ENCODE peak calls at places on chromosomes 12 and 14, in five cellular contexts. O is effector memory CD4-positive, alpha-beta T cell; W is cardiac muscle cell; N is stomach; E is epithelial cell of prostate. X is an unnamed sample.

GRCh38 chr12:60394680-60395079 is 798.9 kb downstream of the SLC16A7 start:
- DNase-seq in O (no peak), W (peak), N (no peak), E (peak), X (no peak)

GRCh38 chr14:33210304-33210703 is 271.6 kb downstream of the NPAS3 start:
- DNase-seq in O (no peak), W (peak), N (no peak), E (no peak), X (peak)

GRCh38 chr12:47776471-47777143 is 3.6 kb downstream of the SLC48A1 start:
- DNase-seq in O (no peak), W (peak), N (no peak), E (no peak), X (no peak)

GRCh38 chr12:49892732-49893317 is 10.9 kb downstream of the FAIM2 start:
- DNase-seq in O (no peak), W (no peak), N (no peak), E (no peak), X (no peak)

GRCh38 chr12:25051583-25052190 is 102.8 kb upstream of the BCAT1 start:
- DNase-seq in O (peak), W (no peak), N (no peak), E (no peak), X (peak)

GRCh38 chr14:45492876-45493275 is 239.9 kb upstream of the MIS18BP1 start:
- DNase-seq in O (no peak), W (no peak), N (no peak), E (no peak), X (no peak)

GRCh38 chr14:50395448-50395847 is 1.2 kb downstream of the CDKL1 start:
- DNase-seq in O (no peak), W (no peak), N (no peak), E (no peak), X (no peak)

GRCh38 chr14:49594347-49595089 is 4.2 kb upstream of the LRR1 start:
- DNase-seq in O (no peak), W (peak), N (no peak), E (no peak), X (no peak)

GRCh38 chr12:60335765-60336164 is 739.9 kb downstream of the SLC16A7 start:
- DNase-seq in O (no peak), W (peak), N (no peak), E (no peak), X (no peak)

GRCh38 chr14:67738740-67739504 is 37.2 kb downstream of the RDH12 start:
- DNase-seq in O (no peak), W (peak), N (peak), E (peak), X (no peak)

GRCh38 chr12:27474344-27474743 is 27.8 kb downstream of the SMCO2 start:
- DNase-seq in O (no peak), W (peak), N (no peak), E (peak), X (no peak)

GRCh38 chr14:49249022-49249421 is 337.2 kb downstream of the RPS29 start:
- DNase-seq in O (no peak), W (peak), N (no peak), E (no peak), X (no peak)

GRCh38 chr14:69316449-69317391 is 56.8 kb downstream of the GALNT16 start:
- DNase-seq in O (no peak), W (peak), N (no peak), E (peak), X (no peak)

GRCh38 chr14:53295985-53296582 is 143.0 kb upstream of the DDHD1 start:
- DNase-seq in O (no peak), W (peak), N (no peak), E (no peak), X (peak)

GRCh38 chr14:55220230-55220629 is 28.8 kb upstream of the DLGAP5 start:
- DNase-seq in O (no peak), W (no peak), N (no peak), E (no peak), X (no peak)

GRCh38 chr14:100653409-100653808 is 66.2 kb upstream of the BEGAIN start:
- DNase-seq in O (no peak), W (no peak), N (no peak), E (no peak), X (no peak)

GRCh38 chr12:57836442-57837375 is 9.8 kb downstream of the CTDSP2 start:
- DNase-seq in O (no peak), W (peak), N (peak), E (no peak), X (peak)

GRCh38 chr12:130041983-130042812 is 120.1 kb upstream of the FZD10 start:
- DNase-seq in O (no peak), W (no peak), N (no peak), E (no peak), X (no peak)

GRCh38 chr12:64109706-64110105 is 112.4 kb downstream of the KICS2 start:
- DNase-seq in O (no peak), W (no peak), N (no peak), E (no peak), X (no peak)

GRCh38 chr12:26723379-26724308 is 109.3 kb downstream of the ITPR2 start:
- DNase-seq in O (no peak), W (peak), N (no peak), E (no peak), X (peak)

GRCh38 chr12:52627395-52628110 is 9.2 kb upstream of the KRT73 start:
- DNase-seq in O (no peak), W (no peak), N (no peak), E (no peak), X (no peak)

GRCh38 chr12:75994069-75994740 is 37.4 kb downstream of the PHLDA1 start:
- DNase-seq in O (no peak), W (no peak), N (no peak), E (no peak), X (no peak)

GRCh38 chr12:79439179-79439825 is 251.5 kb downstream of the PAWR start:
- DNase-seq in O (no peak), W (no peak), N (no peak), E (no peak), X (no peak)

GRCh38 chr12:132729541-132730320 is 19.1 kb downstream of the PGAM5 start:
- DNase-seq in O (no peak), W (no peak), N (no peak), E (no peak), X (no peak)

GRCh38 chr14:22505751-22506710 is 83.0 kb downstream of the DAD1 start:
- DNase-seq in O (peak), W (no peak), N (no peak), E (no peak), X (no peak)
- H3K27ac ChIP-seq in O (peak), W (no peak), N (peak), E (no peak), X (no peak)

GRCh38 chr12:124430491-124430890 is 135.6 kb downstream of the RFLNA start:
- DNase-seq in O (no peak), W (no peak), N (no peak), E (no peak), X (no peak)
- H3K27ac ChIP-seq in O (no peak), W (peak), N (no peak), E (no peak), X (no peak)

GRCh38 chr14:102437997-102438922 is 71.3 kb downstream of the ANKRD9 start:
- DNase-seq in O (peak), W (peak), N (peak), E (no peak), X (peak)
- H3K27ac ChIP-seq in O (no peak), W (no peak), N (no peak), E (no peak), X (no peak)

GRCh38 chr12:46449856-46450255 is 77.3 kb upstream of the SLC38A2 start:
- DNase-seq in O (no peak), W (no peak), N (no peak), E (no peak), X (no peak)

GRCh38 chr12:46452776-46453175 is 80.2 kb upstream of the SLC38A2 start:
- DNase-seq in O (no peak), W (no peak), N (no peak), E (no peak), X (no peak)

GRCh38 chr12:46450279-46450748 is 77.7 kb upstream of the SLC38A2 start:
- DNase-seq in O (no peak), W (peak), N (peak), E (no peak), X (no peak)

GRCh38 chr12:46452061-46452615 is 79.6 kb upstream of the SLC38A2 start:
- DNase-seq in O (no peak), W (no peak), N (no peak), E (no peak), X (no peak)

GRCh38 chr12:46451276-46452021 is 78.9 kb upstream of the SLC38A2 start:
- DNase-seq in O (no peak), W (no peak), N (no peak), E (no peak), X (no peak)
- H3K27ac ChIP-seq in O (no peak), W (peak), N (no peak), E (peak), X (no peak)

DNA sequence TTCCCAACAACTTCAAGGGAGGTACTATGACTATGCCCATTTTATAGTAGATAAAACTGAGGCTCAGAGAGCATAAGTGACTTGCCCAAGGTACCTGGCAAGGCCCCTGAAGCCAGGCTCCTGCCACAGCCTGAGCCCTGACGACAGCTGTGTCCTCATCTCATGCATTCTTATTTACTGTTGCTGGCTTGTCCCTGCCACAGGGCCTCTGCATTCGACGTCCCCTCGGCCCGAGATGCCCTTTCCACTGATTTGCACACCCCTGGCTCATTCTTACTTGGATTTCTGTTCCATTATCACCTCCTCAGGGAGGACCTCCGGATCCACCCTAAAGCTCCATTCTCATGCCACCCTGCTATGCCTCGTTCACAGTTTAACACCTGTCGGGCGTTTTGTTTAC is 2.6 kb downstream of the TESC start:
- DNase-seq in O (no peak), W (no peak), N (no peak), E (no peak), X (no peak)
- H3K27ac ChIP-seq in O (no peak), W (no peak), N (peak), E (no peak), X (no peak)

DNA sequence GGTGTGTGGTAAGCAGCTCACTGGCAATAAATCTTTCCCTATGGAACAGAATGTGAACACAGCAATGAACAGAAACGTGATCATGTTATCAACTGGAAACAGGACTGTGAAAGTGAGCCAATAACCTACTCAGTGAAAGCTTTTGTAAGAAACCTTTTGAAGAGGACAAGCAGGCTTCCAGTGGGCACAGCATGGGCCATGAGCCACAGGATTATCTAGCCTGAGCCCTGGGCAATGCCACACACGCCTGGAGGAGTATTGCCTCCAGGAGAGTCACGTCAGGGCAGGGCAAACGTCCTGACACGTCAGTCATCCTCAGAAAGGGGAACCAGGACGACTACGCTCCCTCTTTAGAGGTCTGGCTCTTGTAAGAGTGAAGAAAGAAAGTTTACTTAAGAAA is 32.3 kb downstream of the NRDE2 start:
- DNase-seq in O (no peak), W (no peak), N (peak), E (no peak), X (no peak)
- H3K27ac ChIP-seq in O (no peak), W (no peak), N (peak), E (no peak), X (no peak)

X was measured in MM.1S.